ENCODE peak calls at places on chromosomes 4 and X, in eight cellular contexts. A is fibroblast of lung, D is kidney glomerular epithelial cell, R is T-helper 2 cell, N is EL, L is retinal pigment epithelial cell, K is glomerular endothelial cell, C is T-helper 9 cell. P is an unnamed sample.

GRCh38 chr4:48705609-48706008 is 74.5 kb downstream of the FRYL start:
- DNase-seq in L (no peak), D (no peak), R (no peak), K (no peak), A (no peak), C (no peak), N (no peak), P (no peak)

GRCh38 chr4:38204317-38205060 is 244.3 kb downstream of the PTTG2 start:
- DNase-seq in C (no peak), K (no peak), N (no peak), R (no peak), L (no peak), A (no peak), D (no peak), P (no peak)

GRCh38 chr4:3628868-3629175 is 96.6 kb upstream of the LRPAP1 start:
- DNase-seq in A (no peak), R (no peak), C (no peak), L (no peak), N (no peak), D (no peak), K (no peak), P (no peak)

GRCh38 chr4:168859888-168860694 is 150.0 kb downstream of the CBR4 start:
- DNase-seq in N (peak; percentile 37), R (no peak), K (no peak), L (peak; percentile 52), A (no peak), D (peak; percentile 67), C (no peak), P (no peak)

GRCh38 chrX:152817082-152817744 is 13.3 kb downstream of the CETN2 start:
- DNase-seq in A (peak; percentile 50), D (peak; percentile 1), L (no peak), K (no peak), N (peak; percentile 31), R (no peak), C (no peak), P (no peak)

GRCh38 chr4:3321295-3321889 is 28.6 kb downstream of the RGS12 start:
- DNase-seq in L (no peak), C (no peak), D (no peak), A (peak; percentile 59), K (no peak), N (no peak), R (no peak), P (no peak)

GRCh38 chr4:39706334-39706733 is 8.4 kb downstream of the UBE2K start:
- DNase-seq in A (peak; percentile 81), L (peak; percentile 48), K (no peak), N (peak; percentile 92), R (no peak), C (no peak), D (peak; percentile 43), P (no peak)

GRCh38 chr4:17385403-17385802 is 126.5 kb downstream of the QDPR start:
- DNase-seq in D (peak; percentile 24), A (peak; percentile 60), R (no peak), L (no peak), C (no peak), N (peak; percentile 63), K (peak; percentile 2), P (no peak)

GRCh38 chr4:33104190-33104773 is 2384.1 kb downstream of the PCDH7 start:
- DNase-seq in R (no peak), K (no peak), A (no peak), C (no peak), N (no peak), L (peak; percentile 84), D (peak; percentile 7), P (no peak)

GRCh38 chr4:92091335-92091734 is 212.4 kb upstream of the GRID2 start:
- DNase-seq in D (no peak), K (no peak), A (no peak), C (no peak), N (peak; percentile 6), L (no peak), R (no peak), P (no peak)

GRCh38 chrX:997631-998137 is 214.8 kb downstream of the CRLF2 start:
- DNase-seq in L (no peak), K (no peak), C (no peak), D (no peak), A (no peak), R (no peak), N (no peak), P (no peak)

GRCh38 chr4:75542824-75543223 is 13.0 kb upstream of the ODAPH start:
- DNase-seq in D (peak; percentile 100), R (no peak), L (no peak), A (peak; percentile 10), N (peak; percentile 61), K (no peak), C (no peak), P (no peak)

GRCh38 chrX:132023896-132024386 is 839 bp downstream of the STK26 start:
- DNase-seq in A (no peak), N (no peak), L (no peak), C (peak; percentile 8), R (peak; percentile 11), K (no peak), D (no peak), P (no peak)

GRCh38 chr4:38099020-38099600 is 138.9 kb downstream of the PTTG2 start:
- DNase-seq in D (no peak), K (no peak), N (no peak), R (no peak), A (peak; percentile 39), L (no peak), C (no peak), P (no peak)

GRCh38 chr4:145299380-145300076 is 119.1 kb upstream of the OTUD4 start:
- DNase-seq in N (peak; percentile 88), A (peak; percentile 11), C (no peak), D (peak; percentile 63), K (no peak), L (no peak), R (no peak), P (no peak)

GRCh38 chr4:105234582-105234981 is 87.9 kb downstream of the TET2 start:
- DNase-seq in C (no peak), D (no peak), A (no peak), N (no peak), R (no peak), K (no peak), L (no peak), P (no peak)

GRCh38 chr4:148565801-148566200 is 123.6 kb upstream of the NR3C2 start:
- DNase-seq in N (no peak), A (no peak), K (no peak), L (peak; percentile 18), R (no peak), C (no peak), D (no peak), P (no peak)

GRCh38 chrX:74383611-74384010 is 37.7 kb upstream of the SLC16A2 start:
- DNase-seq in D (peak; percentile 4), A (peak; percentile 62), C (no peak), N (peak; percentile 56), R (no peak), K (peak; percentile 4), L (no peak), P (peak; percentile 27)

GRCh38 chrX:18935893-18936292 is 48.0 kb downstream of the PHKA2 start:
- DNase-seq in N (no peak), A (no peak), K (no peak), D (no peak), L (no peak), C (no peak), R (no peak), P (no peak)

GRCh38 chr4:15956179-15956850 is 6.7 kb downstream of the FGFBP2 start:
- DNase-seq in K (peak; percentile 27), D (peak; percentile 66), C (peak; percentile 62), N (peak; percentile 65), L (peak; percentile 28), R (peak; percentile 56), A (peak; percentile 59), P (peak; percentile 66)

GRCh38 chrX:135688137-135688536 is 25.3 kb upstream of the CT45A1 start:
- DNase-seq in N (peak; percentile 0), C (no peak), D (no peak), A (no peak), L (no peak), R (no peak), K (no peak), P (no peak)